ENCODE peak calls at places on chromosomes 13 and 19, in six cellular contexts. I is PC-3, Z is HCT116, J is neural progenitor cell, V is GM23248, H is SK-N-SH. P is an unnamed sample.

GRCh38 chr13:47433461-47434005 is 536.7 kb upstream of the HTR2A start:
- DNase-seq in H (no peak), Z (no peak), J (no peak), V (peak; percentile 70), I (peak; percentile 40), P (no peak)

GRCh38 chr13:104024416-104025170 is 958.4 kb upstream of the SLC10A2 start:
- DNase-seq in H (no peak), J (no peak), Z (no peak), V (no peak), I (no peak), P (no peak)

GRCh38 chr19:45591638-45592005 is 7.0 kb upstream of the OPA3 start:
- DNase-seq in H (no peak), I (no peak), V (no peak), J (no peak), Z (no peak), P (no peak)

GRCh38 chr13:33556828-33557227 is 261.1 kb upstream of the RFC3 start:
- DNase-seq in H (no peak), J (no peak), V (no peak), I (peak; percentile 25), Z (no peak), P (no peak)

GRCh38 chr13:50261502-50261901 is 246.3 kb downstream of the KCNRG start:
- DNase-seq in Z (no peak), I (no peak), V (no peak), H (no peak), J (no peak), P (no peak)

GRCh38 chr19:5106971-5107370 is 138.1 kb downstream of the KDM4B start:
- DNase-seq in J (no peak), H (no peak), V (no peak), Z (no peak), I (no peak), P (no peak)

GRCh38 chr19:277581-278165 is 13.5 kb downstream of the PLPP2 start:
- DNase-seq in H (peak; percentile 3), J (peak; percentile 89), V (peak; percentile 50), Z (no peak), I (no peak), P (no peak)

GRCh38 chr19:21483589-21484170 is 21.7 kb upstream of the ZNF429 start:
- DNase-seq in I (no peak), Z (no peak), J (peak; percentile 45), H (peak; percentile 85), V (peak; percentile 8), P (no peak)

GRCh38 chr13:107275945-107276614 is 708.1 kb upstream of the ARGLU1 start:
- DNase-seq in Z (no peak), H (no peak), J (no peak), V (peak; percentile 48), I (no peak), P (no peak)

GRCh38 chr19:11164879-11165406 is 9.4 kb upstream of the SPC24 start:
- DNase-seq in V (peak; percentile 94), J (no peak), Z (no peak), I (no peak), H (no peak), P (no peak)

GRCh38 chr19:35116085-35116801 is 620 bp downstream of the FXYD3 start:
- DNase-seq in V (no peak), I (peak; percentile 76), J (no peak), Z (no peak), H (no peak), P (no peak)

GRCh38 chr13:19633340-19634128 is at the start of gene MPHOSPH8:
- DNase-seq in V (peak; percentile 96), I (peak; percentile 98), H (peak; percentile 98), Z (peak; percentile 92), J (peak; percentile 95), P (peak; percentile 90)

GRCh38 chr19:17754634-17755532 is 3.6 kb downstream of the FCHO1 start:
- DNase-seq in H (no peak), J (no peak), I (no peak), V (no peak), Z (no peak), P (no peak)

GRCh38 chr13:113429608-113429985 is 23.7 kb downstream of the ADPRHL1 start:
- DNase-seq in J (peak; percentile 1), I (no peak), V (no peak), Z (no peak), H (no peak), P (no peak)

GRCh38 chr19:19021115-19021514 is 12.2 kb downstream of the SUGP2 start:
- DNase-seq in V (peak; percentile 86), H (no peak), J (no peak), Z (no peak), I (no peak), P (no peak)

GRCh38 chr19:29662604-29663404 is 2.5 kb upstream of the PLEKHF1 start:
- DNase-seq in Z (no peak), V (peak; percentile 99), I (peak; percentile 70), H (no peak), J (no peak), P (no peak)

DNA sequence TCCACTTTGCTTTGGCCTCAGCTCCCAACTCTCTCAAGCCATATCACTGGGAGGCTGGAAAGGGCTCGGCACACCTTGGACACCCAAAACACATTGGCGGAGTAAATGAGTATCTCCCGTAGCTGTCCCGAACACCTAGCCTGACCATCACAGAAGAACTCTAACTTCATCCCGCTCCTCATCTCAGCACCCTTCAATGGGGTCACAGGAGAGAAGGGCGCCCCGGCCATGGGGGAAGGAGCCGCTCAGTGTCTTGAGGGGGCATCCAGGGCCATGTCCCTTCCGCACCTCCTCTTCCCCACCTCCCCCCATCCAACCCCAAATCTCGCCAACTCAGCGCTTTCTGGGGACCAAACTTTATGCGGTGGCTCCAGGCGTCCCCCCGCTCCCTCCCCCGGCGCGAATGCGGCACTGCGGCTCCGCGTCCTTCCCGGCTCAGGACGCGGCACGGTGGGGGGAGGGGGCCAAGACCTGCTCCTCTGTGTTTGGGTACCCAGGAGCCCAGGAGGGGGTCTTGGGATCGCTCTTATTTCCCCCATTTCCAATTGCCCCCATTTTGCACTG is 3.0 kb downstream of the KCNC3 start:
- DNase-seq in H (no peak), V (no peak), J (no peak), I (no peak), Z (no peak), P (no peak)
- H3K4me1 ChIP-seq in H (no peaks in the 10 kb centered on the region), V (no peaks in the 10 kb centered on the region), J (peaks cover 3% of the 10 kb centered on the region), I (peaks cover 12% of the 10 kb centered on the region), Z (peaks cover 48% of the 10 kb centered on the region), P (no peaks in the 10 kb centered on the region)

GRCh38 chr13:45731455-45731854 is 29.3 kb downstream of the CBY2 start:
- DNase-seq in J (no peak), V (no peak), Z (no peak), I (no peak), H (no peak), P (no peak)

DNA sequence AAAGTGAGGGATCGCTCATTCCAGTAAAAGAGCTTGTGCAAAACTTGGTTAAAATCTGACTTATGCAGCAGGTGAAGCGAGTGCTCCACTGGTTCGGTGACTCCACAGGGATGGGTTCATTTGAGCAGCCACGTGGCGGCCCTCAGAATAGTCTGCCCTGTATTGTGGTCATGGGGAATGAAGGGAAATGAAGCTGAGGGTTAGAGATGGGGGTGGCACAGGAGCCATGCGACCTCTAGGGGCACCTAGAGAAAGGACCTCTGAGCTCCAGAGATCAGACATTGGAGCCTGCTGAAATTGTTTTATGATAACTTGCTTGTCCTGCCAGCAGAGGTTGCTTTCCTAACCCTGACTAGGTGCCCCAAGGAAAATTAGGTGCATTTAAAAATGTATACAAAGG is 26.6 kb downstream of the CBY2 start:
- DNase-seq in Z (peak; percentile 45), H (no peak), I (peak; percentile 4), V (peak; percentile 9), J (peak; percentile 66), P (peak; percentile 7)
- TF ChIP-seq EZH2phosphoT487 in Z (no peak), H (no peak), I (no peak), V (no peak), J (no peak), P (no peak)

GRCh38 chr13:99467764-99468163 is 33.5 kb upstream of the TM9SF2 start:
- DNase-seq in J (no peak), Z (no peak), I (peak; percentile 94), H (no peak), V (peak; percentile 83), P (no peak)
- H3K9ac ChIP-seq in J (no peak overlapping the region), Z (no peak overlapping the region), I (peak overlapping the region; percentile 32), H (no peak overlapping the region), V (no peak overlapping the region), P (no peak overlapping the region)

GRCh38 chr19:48397636-48398328 is 4.3 kb downstream of the GRIN2D start:
- DNase-seq in Z (no peak), J (no peak), V (peak; percentile 45), I (no peak), H (no peak), P (no peak)

GRCh38 chr19:48400018-48400742 is 6.7 kb downstream of the GRIN2D start:
- DNase-seq in H (peak; percentile 65), J (peak; percentile 75), I (peak; percentile 41), Z (peak; percentile 54), V (peak; percentile 95), P (no peak)

GRCh38 chr19:48396871-48397176 is 3.4 kb downstream of the GRIN2D start:
- DNase-seq in H (no peak), J (no peak), I (no peak), V (no peak), Z (no peak), P (no peak)

GRCh38 chr19:48397263-48397635 is 3.8 kb downstream of the GRIN2D start:
- DNase-seq in V (no peak), Z (no peak), I (no peak), J (no peak), H (no peak), P (no peak)

DNA sequence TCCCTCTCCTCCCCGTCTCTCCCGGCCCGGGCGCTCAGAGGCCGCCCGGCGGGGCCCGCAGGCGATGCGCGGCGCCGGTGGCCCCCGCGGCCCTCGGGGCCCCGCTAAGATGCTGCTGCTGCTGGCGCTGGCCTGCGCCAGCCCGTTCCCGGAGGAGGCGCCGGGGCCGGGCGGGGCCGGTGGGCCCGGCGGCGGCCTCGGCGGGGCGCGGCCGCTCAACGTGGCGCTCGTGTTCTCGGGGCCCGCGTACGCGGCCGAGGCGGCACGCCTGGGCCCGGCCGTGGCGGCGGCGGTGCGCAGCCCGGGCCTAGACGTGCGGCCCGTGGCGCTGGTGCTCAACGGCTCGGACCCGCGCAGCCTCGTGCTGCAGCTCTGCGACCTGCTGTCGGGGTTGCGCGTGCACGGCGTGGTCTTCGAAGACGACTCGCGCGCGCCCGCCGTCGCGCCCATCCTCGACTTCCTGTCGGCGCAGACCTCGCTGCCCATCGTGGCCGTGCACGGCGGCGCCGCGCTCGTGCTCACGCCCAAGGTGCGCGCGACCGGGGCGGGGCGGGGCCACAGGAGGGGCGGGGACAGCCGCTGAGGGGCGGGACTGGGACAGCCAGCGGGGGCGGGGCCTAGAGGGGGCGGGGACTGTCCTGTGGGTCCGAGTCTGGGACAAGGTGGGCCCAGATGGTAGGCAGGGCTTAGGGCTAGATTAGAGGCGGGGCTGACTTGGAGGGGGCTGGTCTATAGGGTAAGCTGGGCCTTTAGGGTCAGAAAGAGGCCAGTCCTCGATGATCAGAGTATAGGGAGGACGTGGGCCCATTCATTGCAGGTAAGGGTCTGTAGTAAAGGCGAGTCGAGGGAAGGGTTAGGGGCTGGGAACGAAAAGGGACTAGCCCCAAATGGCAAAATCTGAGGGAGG is 5.1 kb downstream of the GRIN2D start:
- DNase-seq in Z (peak; percentile 91), J (peak; percentile 96), I (peak; percentile 68), V (peak; percentile 93), H (peak; percentile 96), P (peak; percentile 91)
- H3K4me1 ChIP-seq in Z (peaks cover 61% of the 10 kb centered on the region), J (peaks cover 25% of the 10 kb centered on the region), I (peaks cover 9% of the 10 kb centered on the region), V (peaks cover 11% of the 10 kb centered on the region), H (peaks cover 4% of the 10 kb centered on the region), P (peaks cover 17% of the 10 kb centered on the region)

GRCh38 chr19:3068071-3068470 is 5.8 kb upstream of the TLE5 start:
- DNase-seq in Z (no peak), V (no peak), H (peak; percentile 82), I (no peak), J (no peak), P (no peak)
- TF ChIP-seq EZH2phosphoT487 in Z (no peak), V (no peak), H (no peak), I (no peak), J (no peak), P (no peak)